ENCODE peak calls at places on chromosome 14, in seven cellular contexts. One of them, this sample, is unnamed.

GRCh38 chr14:36226164-36226563 is 49.6 kb upstream of the PTCSC3 start:
- DNase-seq in fibroblast of lung: no peak
- DNase-seq in head of caudate nucleus: no peak
- DNase-seq in activated T-helper 1 cell treated with Interleukin-2 at 50 U/mL for 16 hours: no peak
- DNase-seq in NCI-H510A: no peak
- DNase-seq in activated CD4-positive, alpha-beta T cell treated with anti-CD3 and anti-CD28 coated beads for 24 hours: no peak
- DNase-seq in lower leg skin: no peak
- DNase-seq in this sample: no peak

GRCh38 chr14:74684444-74684843 is 28.4 kb downstream of the AREL1 start:
- DNase-seq in head of caudate nucleus: no peak
- DNase-seq in lower leg skin: no peak
- DNase-seq in activated T-helper 1 cell treated with Interleukin-2 at 50 U/mL for 16 hours: no peak
- DNase-seq in activated CD4-positive, alpha-beta T cell treated with anti-CD3 and anti-CD28 coated beads for 24 hours: no peak
- DNase-seq in fibroblast of lung: no peak
- DNase-seq in NCI-H510A: no peak
- DNase-seq in this sample: no peak

GRCh38 chr14:75018684-75019083 is 16.0 kb downstream of the EIF2B2 start:
- DNase-seq in lower leg skin: no peak
- DNase-seq in head of caudate nucleus: no peak
- DNase-seq in NCI-H510A: no peak
- DNase-seq in activated T-helper 1 cell treated with Interleukin-2 at 50 U/mL for 16 hours: no peak
- DNase-seq in activated CD4-positive, alpha-beta T cell treated with anti-CD3 and anti-CD28 coated beads for 24 hours: no peak
- DNase-seq in fibroblast of lung: no peak
- DNase-seq in this sample: no peak

GRCh38 chr14:95265106-95266094 is 54.3 kb downstream of the CLMN start:
- DNase-seq in activated T-helper 1 cell treated with Interleukin-2 at 50 U/mL for 16 hours: no peak
- DNase-seq in lower leg skin: peak; percentile 43
- DNase-seq in head of caudate nucleus: no peak
- DNase-seq in fibroblast of lung: peak; percentile 76
- DNase-seq in activated CD4-positive, alpha-beta T cell treated with anti-CD3 and anti-CD28 coated beads for 24 hours: peak; percentile 22
- DNase-seq in NCI-H510A: peak; percentile 60
- DNase-seq in this sample: peak; percentile 62

GRCh38 chr14:98952595-98953325 is 319.2 kb downstream of the BCL11B start:
- DNase-seq in head of caudate nucleus: no peak
- DNase-seq in NCI-H510A: no peak
- DNase-seq in lower leg skin: peak; percentile 50
- DNase-seq in activated CD4-positive, alpha-beta T cell treated with anti-CD3 and anti-CD28 coated beads for 24 hours: no peak
- DNase-seq in fibroblast of lung: peak; percentile 84
- DNase-seq in activated T-helper 1 cell treated with Interleukin-2 at 50 U/mL for 16 hours: no peak
- DNase-seq in this sample: no peak

GRCh38 chr14:89197623-89198022 is 219.4 kb downstream of the FOXN3 start:
- DNase-seq in head of caudate nucleus: no peak
- DNase-seq in activated T-helper 1 cell treated with Interleukin-2 at 50 U/mL for 16 hours: no peak
- DNase-seq in NCI-H510A: no peak
- DNase-seq in lower leg skin: no peak
- DNase-seq in activated CD4-positive, alpha-beta T cell treated with anti-CD3 and anti-CD28 coated beads for 24 hours: no peak
- DNase-seq in fibroblast of lung: no peak
- DNase-seq in this sample: no peak

GRCh38 chr14:91385227-91385626 is 32.4 kb downstream of the CCDC88C start:
- DNase-seq in fibroblast of lung: no peak
- DNase-seq in activated T-helper 1 cell treated with Interleukin-2 at 50 U/mL for 16 hours: no peak
- DNase-seq in NCI-H510A: no peak
- DNase-seq in head of caudate nucleus: peak; percentile 70
- DNase-seq in activated CD4-positive, alpha-beta T cell treated with anti-CD3 and anti-CD28 coated beads for 24 hours: no peak
- DNase-seq in lower leg skin: no peak
- DNase-seq in this sample: no peak

GRCh38 chr14:63435838-63436237 is 107.3 kb downstream of the PPP2R5E start:
- DNase-seq in fibroblast of lung: peak; percentile 97
- DNase-seq in activated CD4-positive, alpha-beta T cell treated with anti-CD3 and anti-CD28 coated beads for 24 hours: no peak
- DNase-seq in NCI-H510A: no peak
- DNase-seq in lower leg skin: peak; percentile 80
- DNase-seq in activated T-helper 1 cell treated with Interleukin-2 at 50 U/mL for 16 hours: no peak
- DNase-seq in head of caudate nucleus: peak; percentile 15
- DNase-seq in this sample: no peak

GRCh38 chr14:105841022-105842009 is 314.9 kb downstream of the TMEM121 start:
- DNase-seq in head of caudate nucleus: no peak
- DNase-seq in NCI-H510A: no peak
- DNase-seq in activated CD4-positive, alpha-beta T cell treated with anti-CD3 and anti-CD28 coated beads for 24 hours: no peak
- DNase-seq in lower leg skin: no peak
- DNase-seq in activated T-helper 1 cell treated with Interleukin-2 at 50 U/mL for 16 hours: no peak
- DNase-seq in fibroblast of lung: no peak
- DNase-seq in this sample: no peak

GRCh38 chr14:99733221-99733550 is 49.1 kb downstream of the CYP46A1 start:
- DNase-seq in NCI-H510A: no peak
- DNase-seq in head of caudate nucleus: no peak
- DNase-seq in activated CD4-positive, alpha-beta T cell treated with anti-CD3 and anti-CD28 coated beads for 24 hours: no peak
- DNase-seq in lower leg skin: no peak
- DNase-seq in fibroblast of lung: no peak
- DNase-seq in activated T-helper 1 cell treated with Interleukin-2 at 50 U/mL for 16 hours: no peak
- DNase-seq in this sample: no peak

This sample was measured in SHP77.